ENCODE peak calls at places on chromosomes 11 and 22, in ten cellular contexts. Z, X, A, J, M, L, S, T, K and B are unnamed samples.

GRCh38 chr22:38871360-38872171 is 450 bp downstream of the CBX6 start:
- DNase-seq in Z (no peak), X (no peak), A (peak), J (no peak), M (no peak), L (peak), S (peak), T (no peak), K (peak), B (no peak)

GRCh38 chr22:26616650-26617049 is 1.2 kb downstream of the CRYBB1 start:
- DNase-seq in Z (no peak), X (no peak), A (no peak), J (no peak), M (no peak), L (no peak), S (no peak), T (no peak), K (no peak), B (no peak)

GRCh38 chr22:37206841-37207821 is 5.1 kb downstream of the SSTR3 start:
- DNase-seq in Z (no peak), X (no peak), A (no peak), J (no peak), M (peak), L (peak), S (no peak), T (no peak), K (no peak), B (no peak)

GRCh38 chr22:45995405-45996101 is 18.6 kb upstream of the WNT7B start:
- DNase-seq in Z (no peak), X (no peak), A (no peak), J (no peak), M (no peak), L (peak), S (no peak), T (no peak), K (no peak), B (no peak)

GRCh38 chr11:19869466-19869865 is 156.8 kb downstream of the NAV2 start:
- DNase-seq in Z (no peak), X (no peak), A (no peak), J (no peak), M (no peak), L (no peak), S (no peak), T (no peak), K (no peak), B (no peak)

GRCh38 chr22:42617155-42617983 is 2.7 kb upstream of the POLDIP3 start:
- DNase-seq in Z (no peak), X (no peak), A (no peak), J (no peak), M (no peak), L (no peak), S (no peak), T (no peak), K (no peak), B (no peak)

GRCh38 chr11:94880216-94880615 is 93.1 kb downstream of the CWC15 start:
- DNase-seq in Z (no peak), X (peak), A (no peak), J (no peak), M (no peak), L (no peak), S (no peak), T (peak), K (no peak), B (no peak)

GRCh38 chr11:67268036-67268683 is 1.9 kb downstream of the GRK2 start:
- DNase-seq in Z (no peak), X (no peak), A (peak), J (peak), M (peak), L (peak), S (no peak), T (no peak), K (no peak), B (peak)

GRCh38 chr11:74134661-74135515 is 35.9 kb downstream of the C2CD3 start:
- DNase-seq in Z (no peak), X (peak), A (no peak), J (no peak), M (no peak), L (no peak), S (no peak), T (peak), K (no peak), B (no peak)

GRCh38 chr22:48265000-48265625 is 1502.7 kb downstream of the TBC1D22A start:
- DNase-seq in Z (no peak), X (no peak), A (no peak), J (no peak), M (no peak), L (no peak), S (no peak), T (no peak), K (peak), B (no peak)

GRCh38 chr11:86551286-86551685 is 121.1 kb downstream of the ME3 start:
- DNase-seq in Z (no peak), X (peak), A (no peak), J (no peak), M (no peak), L (no peak), S (peak), T (peak), K (no peak), B (no peak)

GRCh38 chr11:56396047-56396446 is 16.4 kb upstream of the OR5AL1 start:
- DNase-seq in Z (no peak), X (no peak), A (no peak), J (no peak), M (no peak), L (no peak), S (no peak), T (no peak), K (no peak), B (no peak)

GRCh38 chr11:44876923-44877322 is 73.8 kb downstream of the TP53I11 start:
- DNase-seq in Z (no peak), X (no peak), A (no peak), J (no peak), M (no peak), L (no peak), S (no peak), T (no peak), K (no peak), B (no peak)

GRCh38 chr11:119316017-119316728 is 757 bp downstream of the MCAM start:
- DNase-seq in Z (no peak), X (no peak), A (peak), J (no peak), M (no peak), L (no peak), S (no peak), T (no peak), K (no peak), B (no peak)

GRCh38 chr11:121464352-121464946 is 11.7 kb upstream of the SORL1-AS1 start:
- DNase-seq in Z (no peak), X (peak), A (peak), J (peak), M (peak), L (no peak), S (peak), T (peak), K (peak), B (no peak)

GRCh38 chr11:66967670-66968425 is 7.3 kb upstream of the C11orf86 start:
- DNase-seq in Z (no peak), X (peak), A (no peak), J (no peak), M (no peak), L (no peak), S (peak), T (peak), K (no peak), B (no peak)

GRCh38 chr11:78248903-78249302 is 60.2 kb downstream of the USP35 start:
- DNase-seq in Z (no peak), X (no peak), A (no peak), J (no peak), M (no peak), L (no peak), S (no peak), T (peak), K (no peak), B (no peak)

GRCh38 chr11:130102457-130103249 is 33.0 kb downstream of the APLP2 start:
- DNase-seq in Z (no peak), X (no peak), A (no peak), J (no peak), M (no peak), L (no peak), S (peak), T (peak), K (no peak), B (no peak)

GRCh38 chr11:23112987-23113886 is 253.0 kb upstream of the CCDC179 start:
- DNase-seq in Z (peak), X (peak), A (peak), J (peak), M (no peak), L (no peak), S (peak), T (peak), K (no peak), B (peak)

GRCh38 chr11:90717522-90717921 is 494.7 kb upstream of the CHORDC1 start:
- DNase-seq in Z (no peak), X (no peak), A (no peak), J (no peak), M (no peak), L (no peak), S (no peak), T (no peak), K (no peak), B (no peak)

GRCh38 chr11:10722307-10722706 is 28.7 kb upstream of the CTR9 start:
- DNase-seq in Z (no peak), X (no peak), A (no peak), J (no peak), M (no peak), L (no peak), S (no peak), T (no peak), K (no peak), B (no peak)

GRCh38 chr11:133946541-133947297 is 10.0 kb downstream of the IGSF9B start:
- DNase-seq in Z (peak), X (no peak), A (no peak), J (no peak), M (no peak), L (no peak), S (no peak), T (no peak), K (no peak), B (no peak)

GRCh38 chr11:12245549-12245986 is 131.8 kb upstream of the PARVA start:
- DNase-seq in Z (no peak), X (peak), A (no peak), J (no peak), M (no peak), L (no peak), S (no peak), T (peak), K (no peak), B (no peak)

GRCh38 chr22:31098633-31099110 is 8.7 kb downstream of the SELENOM start:
- DNase-seq in Z (peak), X (no peak), A (no peak), J (no peak), M (no peak), L (no peak), S (no peak), T (peak), K (no peak), B (no peak)

GRCh38 chr11:19817870-19818269 is 105.2 kb downstream of the NAV2 start:
- DNase-seq in Z (peak), X (no peak), A (no peak), J (no peak), M (no peak), L (no peak), S (no peak), T (no peak), K (no peak), B (no peak)

GRCh38 chr11:130523609-130524008 is 75.2 kb downstream of the ADAMTS15 start:
- DNase-seq in Z (no peak), X (peak), A (no peak), J (no peak), M (no peak), L (no peak), S (peak), T (peak), K (peak), B (no peak)

GRCh38 chr22:27625769-27626674 is 175.5 kb downstream of the MN1 start:
- DNase-seq in Z (no peak), X (no peak), A (no peak), J (no peak), M (no peak), L (no peak), S (no peak), T (peak), K (no peak), B (no peak)

GRCh38 chr22:27626675-27627443 is 174.7 kb downstream of the MN1 start:
- DNase-seq in Z (no peak), X (no peak), A (no peak), J (no peak), M (no peak), L (no peak), S (no peak), T (no peak), K (no peak), B (no peak)

GRCh38 chr22:27628341-27628740 is 173.2 kb downstream of the MN1 start:
- DNase-seq in Z (no peak), X (no peak), A (no peak), J (no peak), M (no peak), L (no peak), S (no peak), T (no peak), K (no peak), B (no peak)

GRCh38 chr22:27627901-27628300 is 173.7 kb downstream of the MN1 start:
- DNase-seq in Z (no peak), X (no peak), A (no peak), J (no peak), M (no peak), L (no peak), S (no peak), T (no peak), K (no peak), B (no peak)

DNA sequence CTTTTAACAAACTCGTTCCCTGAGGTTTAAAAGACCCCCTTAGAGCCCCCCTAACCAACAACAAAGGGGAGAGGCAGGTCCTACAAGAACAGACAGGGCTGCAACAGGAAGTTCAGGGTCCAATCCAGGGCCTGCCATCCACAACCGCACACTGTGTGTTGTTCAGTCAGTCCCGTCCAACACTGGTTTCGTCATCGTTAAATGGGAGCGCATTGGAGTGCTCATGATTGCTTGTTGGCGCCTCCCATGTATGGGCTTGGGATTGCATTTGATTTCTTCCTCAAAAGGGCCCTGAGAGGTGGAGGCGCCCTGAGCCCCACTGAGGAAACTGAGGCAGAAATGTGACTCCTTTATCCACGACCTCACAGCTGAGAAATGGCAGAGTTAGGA is 174.1 kb downstream of the MN1 start:
- DNase-seq in Z (no peak), X (no peak), A (no peak), J (no peak), M (no peak), L (no peak), S (peak), T (peak), K (no peak), B (no peak)
- TF ChIP-seq CTCF in Z (no peak), X (no peak), A (no peak), J (no peak), M (no peak), L (no peak), S (no peak), T (no peak), K (no peak), B (no peak)

GRCh38 chr11:110243804-110244203 is 52.6 kb downstream of the RDX start:
- DNase-seq in Z (no peak), X (no peak), A (no peak), J (no peak), M (no peak), L (no peak), S (no peak), T (no peak), K (no peak), B (no peak)

GRCh38 chr11:110253525-110253924 is 42.9 kb downstream of the RDX start:
- DNase-seq in Z (no peak), X (no peak), A (no peak), J (no peak), M (no peak), L (no peak), S (no peak), T (no peak), K (no peak), B (no peak)

GRCh38 chr11:110251837-110252236 is 44.6 kb downstream of the RDX start:
- DNase-seq in Z (no peak), X (peak), A (no peak), J (no peak), M (no peak), L (no peak), S (peak), T (peak), K (no peak), B (no peak)

GRCh38 chr11:110250168-110250567 is 46.2 kb downstream of the RDX start:
- DNase-seq in Z (no peak), X (no peak), A (no peak), J (no peak), M (no peak), L (no peak), S (no peak), T (no peak), K (no peak), B (no peak)

GRCh38 chr11:110249066-110249465 is 47.3 kb downstream of the RDX start:
- DNase-seq in Z (no peak), X (no peak), A (no peak), J (no peak), M (no peak), L (no peak), S (peak), T (peak), K (no peak), B (no peak)
- TF ChIP-seq CTCF in Z (no peak), X (peak), A (peak), J (no peak), M (no peak), L (peak), S (peak), T (peak), K (no peak), B (peak)

DNA sequence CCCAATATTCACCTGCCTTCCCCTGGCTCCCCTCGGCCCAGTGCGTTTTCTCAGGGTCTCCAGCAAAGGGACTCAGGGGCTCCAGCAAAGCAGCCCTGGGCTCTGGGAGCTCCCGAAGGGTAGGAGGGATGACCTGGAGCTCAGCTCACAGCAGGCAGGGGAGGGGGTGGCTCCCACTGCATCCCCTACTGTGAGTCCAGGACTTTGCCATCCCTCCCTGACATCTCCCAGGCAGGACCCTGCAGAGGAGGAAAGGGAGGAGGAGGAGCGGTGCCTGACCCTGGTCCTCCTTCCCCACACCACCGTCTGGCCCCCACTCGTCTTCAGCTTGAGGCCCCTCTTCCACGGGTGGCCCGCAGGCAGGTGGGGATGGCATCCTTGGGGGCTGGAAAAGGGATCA is 5.0 kb downstream of the CABP7 start:
- DNase-seq in Z (no peak), X (no peak), A (no peak), J (no peak), M (no peak), L (no peak), S (no peak), T (no peak), K (no peak), B (no peak)
- TF ChIP-seq CTCF in Z (no peak), X (no peak), A (no peak), J (no peak), M (no peak), L (no peak), S (no peak), T (no peak), K (no peak), B (no peak)

DNA sequence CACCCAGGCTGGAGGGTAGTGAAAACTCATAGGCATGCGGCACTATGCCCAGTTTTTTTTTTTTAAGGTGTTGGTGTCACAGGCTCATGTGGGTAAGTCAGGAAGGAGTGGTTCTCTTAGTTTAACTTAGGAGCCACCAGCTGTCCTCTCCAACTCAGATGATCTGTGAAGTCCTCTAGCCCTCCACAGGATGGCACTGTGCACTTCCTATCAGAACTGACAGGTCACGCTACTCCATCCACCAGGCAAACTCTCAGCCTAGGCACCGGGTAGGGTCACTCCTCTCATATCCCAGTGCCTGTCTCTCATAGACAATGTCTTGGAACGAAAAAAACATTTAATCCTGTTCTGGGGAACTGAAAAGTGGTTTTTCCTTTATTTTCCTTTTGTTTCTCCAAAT is 16.5 kb downstream of the NAP1L4 start:
- DNase-seq in Z (no peak), X (peak), A (peak), J (peak), M (no peak), L (no peak), S (peak), T (peak), K (peak), B (peak)
- TF ChIP-seq CTCF in Z (no peak), X (peak), A (peak), J (no peak), M (no peak), L (peak), S (peak), T (peak), K (no peak), B (peak)

GRCh38 chr11:68753300-68753699 is 2.0 kb upstream of the TESMIN start:
- DNase-seq in Z (no peak), X (no peak), A (no peak), J (no peak), M (no peak), L (no peak), S (no peak), T (no peak), K (no peak), B (no peak)
- TF ChIP-seq CTCF in Z (no peak), X (no peak), A (no peak), J (no peak), M (no peak), L (no peak), S (no peak), T (no peak), K (no peak), B (no peak)

DNA sequence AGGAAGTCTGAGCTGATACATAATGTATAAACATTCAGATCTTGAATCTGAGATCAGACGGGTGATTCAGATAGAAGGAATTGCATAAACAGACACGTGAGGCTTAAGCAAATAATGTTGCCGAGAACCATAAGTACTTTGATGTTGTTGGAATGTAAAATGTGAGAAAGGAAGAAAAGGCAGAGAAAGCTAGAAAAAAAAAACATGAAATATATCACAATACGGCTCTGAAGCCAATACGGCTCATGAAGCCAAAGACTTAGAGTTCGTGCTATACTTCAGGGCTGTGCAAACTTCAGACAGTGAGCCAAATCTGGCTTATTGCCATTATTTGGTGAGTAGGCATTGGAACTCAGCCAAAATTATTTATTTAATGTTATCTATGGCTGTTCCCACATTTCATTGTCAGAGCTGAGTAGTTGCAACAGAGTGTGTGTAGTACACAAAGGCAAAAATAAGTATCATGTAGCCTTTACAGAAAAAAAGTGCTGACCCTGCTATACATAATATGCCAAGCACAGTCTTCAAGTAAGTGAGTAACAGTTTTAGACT is 673.3 kb downstream of the CNTN5 start:
- DNase-seq in Z (no peak), X (peak), A (no peak), J (no peak), M (no peak), L (no peak), S (peak), T (peak), K (no peak), B (no peak)
- TF ChIP-seq CTCF in Z (no peak), X (no peak), A (no peak), J (no peak), M (no peak), L (no peak), S (no peak), T (no peak), K (no peak), B (no peak)

GRCh38 chr22:20155330-20156041 is 4.6 kb upstream of the CCDC188 start:
- DNase-seq in Z (no peak), X (no peak), A (no peak), J (no peak), M (peak), L (peak), S (peak), T (peak), K (no peak), B (no peak)

GRCh38 chr22:20156042-20156389 is 5.2 kb upstream of the CCDC188 start:
- DNase-seq in Z (no peak), X (no peak), A (no peak), J (no peak), M (no peak), L (no peak), S (no peak), T (no peak), K (no peak), B (no peak)

GRCh38 chr22:20156611-20157415 is 6.0 kb upstream of the CCDC188 start:
- DNase-seq in Z (peak), X (peak), A (peak), J (peak), M (peak), L (peak), S (peak), T (peak), K (peak), B (peak)

GRCh38 chr22:20153945-20154344 is 3.1 kb upstream of the CCDC188 start:
- DNase-seq in Z (peak), X (peak), A (no peak), J (no peak), M (no peak), L (no peak), S (no peak), T (no peak), K (no peak), B (no peak)

GRCh38 chr22:20154602-20155183 is 3.8 kb upstream of the CCDC188 start:
- DNase-seq in Z (no peak), X (no peak), A (no peak), J (no peak), M (no peak), L (no peak), S (no peak), T (no peak), K (no peak), B (no peak)
- TF ChIP-seq CTCF in Z (no peak), X (no peak), A (no peak), J (no peak), M (no peak), L (no peak), S (no peak), T (no peak), K (no peak), B (no peak)